ENCODE peak calls at places on chromosomes 16 and 17, in four cellular contexts. W is left cardiac atrium, N is kidney tubule cell, T is PC-9. X is an unnamed sample.

GRCh38 chr16:51121009-51121347 is 30.1 kb downstream of the SALL1 start:
- DNase-seq in W (no peak), N (no peak), T (no peak), X (no peak)

GRCh38 chr17:8745586-8746500 is 1.2 kb upstream of the CCDC42 start:
- DNase-seq in W (peak; percentile 77), N (peak; percentile 50), T (peak; percentile 59), X (peak; percentile 51)

GRCh38 chr16:70706948-70707465 is 21.2 kb upstream of the MTSS2 start:
- DNase-seq in W (no peak), N (peak; percentile 70), T (peak; percentile 89), X (no peak)

GRCh38 chr17:62724398-62725146 is 83.5 kb downstream of the MARCHF10 start:
- DNase-seq in W (no peak), N (peak; percentile 70), T (no peak), X (no peak)

GRCh38 chr17:80688994-80689635 is 144.5 kb downstream of the RPTOR start:
- DNase-seq in W (no peak), N (no peak), T (no peak), X (no peak)

GRCh38 chr16:2256531-2257140 is 5.2 kb upstream of the ECI1 start:
- DNase-seq in W (peak; percentile 1), N (no peak), T (no peak), X (no peak)

GRCh38 chr16:12507366-12507765 is 296.3 kb downstream of the CPPED1 start:
- DNase-seq in W (no peak), N (no peak), T (no peak), X (no peak)

GRCh38 chr17:47882247-47882646 is 13.8 kb upstream of the SP2 start:
- DNase-seq in W (no peak), N (peak; percentile 19), T (peak; percentile 50), X (peak; percentile 63)

GRCh38 chr16:87582221-87582965 is 19.9 kb upstream of the JPH3 start:
- DNase-seq in W (peak; percentile 78), N (peak; percentile 23), T (peak; percentile 39), X (peak; percentile 79)

GRCh38 chr17:50426814-50427787 is 1.1 kb downstream of the ACSF2 start:
- DNase-seq in W (peak; percentile 35), N (peak; percentile 57), T (peak; percentile 46), X (peak; percentile 60)

GRCh38 chr16:31084584-31085298 is 4.0 kb downstream of the PRSS53 start:
- DNase-seq in W (peak; percentile 20), N (no peak), T (no peak), X (no peak)

GRCh38 chr17:4940625-4941021 is 555 bp downstream of the RNF167 start:
- DNase-seq in W (no peak), N (peak; percentile 31), T (no peak), X (peak; percentile 32)

GRCh38 chr17:5941258-5941657 is 128.9 kb upstream of the WSCD1 start:
- DNase-seq in W (no peak), N (no peak), T (no peak), X (no peak)

GRCh38 chr17:38567350-38567749 is 38.4 kb downstream of the SRCIN1 start:
- DNase-seq in W (no peak), N (no peak), T (no peak), X (no peak)

GRCh38 chr17:36940313-36941264 is 3.3 kb downstream of the LHX1 start:
- DNase-seq in W (no peak), N (no peak), T (no peak), X (no peak)

GRCh38 chr17:61337247-61337812 is 62.3 kb upstream of the TBX2 start:
- DNase-seq in W (no peak), N (peak; percentile 8), T (no peak), X (no peak)

GRCh38 chr16:58419241-58420012 is 27.2 kb downstream of the GINS3 start:
- DNase-seq in W (no peak), N (no peak), T (no peak), X (no peak)

GRCh38 chr17:15291674-15292361 is 26.7 kb upstream of the PMP22 start:
- DNase-seq in W (no peak), N (peak; percentile 48), T (no peak), X (no peak)

GRCh38 chr17:11935734-11936406 is 61.4 kb downstream of the ZNF18 start:
- DNase-seq in W (peak; percentile 57), N (peak; percentile 59), T (peak; percentile 55), X (peak; percentile 63)

GRCh38 chr17:1800240-1800639 is 29.5 kb downstream of the SMYD4 start:
- DNase-seq in W (peak; percentile 38), N (no peak), T (no peak), X (no peak)

GRCh38 chr17:32575865-32576264 is 89.1 kb downstream of the CDK5R1 start:
- DNase-seq in W (no peak), N (no peak), T (no peak), X (no peak)

X was measured in ACHN.